ENCODE peak calls at places on chromosomes 1 and 21, in six cellular contexts. One of them, this sample, is unnamed.

GRCh38 chr21:41770901-41771624 is 4.2 kb upstream of the RIPK4 start:
- DNase-seq in Right ventricle myocardium superior: no peak
- DNase-seq in fibroblast of pulmonary artery: no peak
- DNase-seq in hippocampal formation: no peak
- DNase-seq in ecto neural progenitor cell: no peak
- DNase-seq in DND-41: no peak
- DNase-seq in this sample: no peak

GRCh38 chr1:67626495-67627235 is 58.3 kb upstream of the GADD45A start:
- DNase-seq in Right ventricle myocardium superior: no peak
- DNase-seq in fibroblast of pulmonary artery: peak; percentile 93
- DNase-seq in hippocampal formation: no peak
- DNase-seq in ecto neural progenitor cell: no peak
- DNase-seq in DND-41: no peak
- DNase-seq in this sample: no peak

GRCh38 chr21:39386194-39386593 is 37.3 kb upstream of the HMGN1 start:
- DNase-seq in Right ventricle myocardium superior: peak; percentile 53
- DNase-seq in fibroblast of pulmonary artery: peak; percentile 39
- DNase-seq in hippocampal formation: peak; percentile 15
- DNase-seq in ecto neural progenitor cell: no peak
- DNase-seq in DND-41: no peak
- DNase-seq in this sample: no peak

GRCh38 chr1:150813028-150813707 is 5.1 kb upstream of the CTSK start:
- DNase-seq in Right ventricle myocardium superior: peak; percentile 72
- DNase-seq in fibroblast of pulmonary artery: peak; percentile 79
- DNase-seq in hippocampal formation: no peak
- DNase-seq in ecto neural progenitor cell: peak; percentile 58
- DNase-seq in DND-41: no peak
- DNase-seq in this sample: no peak

GRCh38 chr1:32997381-32997891 is 32.8 kb upstream of the RNF19B start:
- DNase-seq in Right ventricle myocardium superior: no peak
- DNase-seq in fibroblast of pulmonary artery: peak; percentile 84
- DNase-seq in hippocampal formation: no peak
- DNase-seq in ecto neural progenitor cell: no peak
- DNase-seq in DND-41: no peak
- DNase-seq in this sample: no peak

GRCh38 chr1:203273869-203274602 is 31.3 kb upstream of the BTG2 start:
- DNase-seq in Right ventricle myocardium superior: peak; percentile 78
- DNase-seq in fibroblast of pulmonary artery: no peak
- DNase-seq in hippocampal formation: no peak
- DNase-seq in ecto neural progenitor cell: no peak
- DNase-seq in DND-41: no peak
- DNase-seq in this sample: no peak

GRCh38 chr1:19232526-19232851 is 18.8 kb downstream of the EMC1 start:
- DNase-seq in Right ventricle myocardium superior: no peak
- DNase-seq in fibroblast of pulmonary artery: peak; percentile 20
- DNase-seq in hippocampal formation: no peak
- DNase-seq in ecto neural progenitor cell: no peak
- DNase-seq in DND-41: no peak
- DNase-seq in this sample: no peak

GRCh38 chr1:47449702-47450552 is 12.1 kb downstream of the FOXD2 start:
- DNase-seq in Right ventricle myocardium superior: peak; percentile 57
- DNase-seq in fibroblast of pulmonary artery: no peak
- DNase-seq in hippocampal formation: no peak
- DNase-seq in ecto neural progenitor cell: peak; percentile 84
- DNase-seq in DND-41: no peak
- DNase-seq in this sample: no peak

GRCh38 chr21:41786521-41786987 is 19.7 kb upstream of the RIPK4 start:
- DNase-seq in Right ventricle myocardium superior: no peak
- DNase-seq in fibroblast of pulmonary artery: no peak
- DNase-seq in hippocampal formation: no peak
- DNase-seq in ecto neural progenitor cell: no peak
- DNase-seq in DND-41: no peak
- DNase-seq in this sample: no peak

GRCh38 chr1:3890389-3891328 is 9.4 kb downstream of the C1orf174 start:
- DNase-seq in Right ventricle myocardium superior: no peak
- DNase-seq in fibroblast of pulmonary artery: no peak
- DNase-seq in hippocampal formation: no peak
- DNase-seq in ecto neural progenitor cell: no peak
- DNase-seq in DND-41: no peak
- DNase-seq in this sample: peak; percentile 67

GRCh38 chr1:112390775-112391602 is 5.0 kb upstream of the CTTNBP2NL start:
- DNase-seq in Right ventricle myocardium superior: peak; percentile 88
- DNase-seq in fibroblast of pulmonary artery: peak; percentile 94
- DNase-seq in hippocampal formation: peak; percentile 93
- DNase-seq in ecto neural progenitor cell: peak; percentile 90
- DNase-seq in DND-41: peak; percentile 83
- DNase-seq in this sample: no peak

GRCh38 chr1:37323486-37324377 is 150.6 kb upstream of the ZC3H12A start:
- DNase-seq in Right ventricle myocardium superior: no peak
- DNase-seq in fibroblast of pulmonary artery: peak; percentile 25
- DNase-seq in hippocampal formation: no peak
- DNase-seq in ecto neural progenitor cell: peak; percentile 62
- DNase-seq in DND-41: peak; percentile 30
- DNase-seq in this sample: no peak

GRCh38 chr1:161721738-161722343 is 497 bp downstream of the FCRLB start:
- DNase-seq in Right ventricle myocardium superior: no peak
- DNase-seq in fibroblast of pulmonary artery: peak; percentile 79
- DNase-seq in hippocampal formation: no peak
- DNase-seq in ecto neural progenitor cell: no peak
- DNase-seq in DND-41: no peak
- DNase-seq in this sample: no peak

GRCh38 chr1:64516803-64517568 is 47.1 kb downstream of the CACHD1 start:
- DNase-seq in Right ventricle myocardium superior: no peak
- DNase-seq in fibroblast of pulmonary artery: peak; percentile 50
- DNase-seq in hippocampal formation: no peak
- DNase-seq in ecto neural progenitor cell: no peak
- DNase-seq in DND-41: no peak
- DNase-seq in this sample: no peak

GRCh38 chr1:109535971-109536491 is 3.6 kb upstream of the GPR61 start:
- DNase-seq in Right ventricle myocardium superior: peak; percentile 64
- DNase-seq in fibroblast of pulmonary artery: no peak
- DNase-seq in hippocampal formation: peak; percentile 32
- DNase-seq in ecto neural progenitor cell: no peak
- DNase-seq in DND-41: no peak
- DNase-seq in this sample: no peak

GRCh38 chr1:72207059-72207458 is 75.3 kb downstream of the NEGR1 start:
- DNase-seq in Right ventricle myocardium superior: no peak
- DNase-seq in fibroblast of pulmonary artery: no peak
- DNase-seq in hippocampal formation: no peak
- DNase-seq in ecto neural progenitor cell: no peak
- DNase-seq in DND-41: no peak
- DNase-seq in this sample: no peak

GRCh38 chr1:59446257-59446901 is 149.5 kb downstream of the FGGY start:
- DNase-seq in Right ventricle myocardium superior: no peak
- DNase-seq in fibroblast of pulmonary artery: peak; percentile 78
- DNase-seq in hippocampal formation: no peak
- DNase-seq in ecto neural progenitor cell: no peak
- DNase-seq in DND-41: no peak
- DNase-seq in this sample: no peak

GRCh38 chr1:60825593-60825992 is 256.8 kb upstream of the NFIA start:
- DNase-seq in Right ventricle myocardium superior: no peak
- DNase-seq in fibroblast of pulmonary artery: no peak
- DNase-seq in hippocampal formation: no peak
- DNase-seq in ecto neural progenitor cell: no peak
- DNase-seq in DND-41: no peak
- DNase-seq in this sample: no peak

GRCh38 chr1:118185083-118185899 is at the start of gene SPAG17:
- DNase-seq in Right ventricle myocardium superior: peak; percentile 79
- DNase-seq in fibroblast of pulmonary artery: peak; percentile 61
- DNase-seq in hippocampal formation: no peak
- DNase-seq in ecto neural progenitor cell: peak; percentile 95
- DNase-seq in DND-41: no peak
- DNase-seq in this sample: no peak